ENCODE peak calls at places on chromosome 21, in five cellular contexts. O is neural progenitor cell, U is GM20000, Q is NCI-H345, D is lower lobe of right lung. H is an unnamed sample.

GRCh38 chr21:43375827-43376795 is 50.8 kb downstream of the SIK1 start:
- DNase-seq in Q (no peak), O (no peak), D (no peak), U (no peak), H (no peak)

GRCh38 chr21:14569026-14569425 is 22.9 kb upstream of the SAMSN1 start:
- DNase-seq in O (no peak), D (no peak), Q (no peak), U (no peak), H (no peak)

GRCh38 chr21:44912158-44912473 is 8.6 kb downstream of the ITGB2 start:
- DNase-seq in U (no peak), D (no peak), O (no peak), Q (no peak), H (no peak)

GRCh38 chr21:39126486-39126806 is 56.8 kb downstream of the PSMG1 start:
- DNase-seq in D (no peak), O (no peak), Q (no peak), U (no peak), H (no peak)

GRCh38 chr21:41419921-41420862 is 5.8 kb upstream of the MX1 start:
- DNase-seq in U (peak; percentile 55), O (peak; percentile 59), D (peak; percentile 89), Q (peak; percentile 78), H (peak; percentile 53)

GRCh38 chr21:36487641-36488307 is 7.9 kb upstream of the CLDN14 start:
- DNase-seq in U (no peak), O (no peak), Q (peak; percentile 74), D (peak; percentile 59), H (no peak)

GRCh38 chr21:40139636-40140035 is 272.4 kb downstream of the PCP4 start:
- DNase-seq in D (no peak), O (no peak), Q (no peak), U (no peak), H (no peak)

GRCh38 chr21:41926068-41926806 is 27.6 kb downstream of the C2CD2 start:
- DNase-seq in O (no peak), Q (no peak), U (peak; percentile 69), D (no peak), H (peak; percentile 74)

GRCh38 chr21:42939581-42940413 is 14.4 kb upstream of the ERVH48-1 start:
- DNase-seq in Q (no peak), O (no peak), D (no peak), U (no peak), H (no peak)